ENCODE peak calls at places on chromosomes 7 and 10, in six cellular contexts. One of them, this sample, is unnamed.

GRCh38 chr7:43582503-43583423 is at the start of gene STK17A:
- DNase-seq in HepG2: peak
- DNase-seq in GM12878: peak
- DNase-seq in K562: peak
- DNase-seq in IMR-90: peak
- DNase-seq in HEK293T: peak
- DNase-seq in this sample: peak

GRCh38 chr7:16421333-16422099 is at the start of gene CRPPA:
- DNase-seq in GM12878: no peak
- DNase-seq in HepG2: peak
- DNase-seq in HEK293T: peak
- DNase-seq in IMR-90: peak
- DNase-seq in K562: peak
- DNase-seq in this sample: no peak

GRCh38 chr10:6957851-6958250 is 377.8 kb upstream of the PRKCQ start:
- DNase-seq in K562: no peak
- DNase-seq in IMR-90: no peak
- DNase-seq in HepG2: no peak
- DNase-seq in HEK293T: no peak
- DNase-seq in GM12878: no peak
- DNase-seq in this sample: no peak

GRCh38 chr10:132509506-132510173 is 27.9 kb upstream of the INPP5A start:
- DNase-seq in K562: no peak
- DNase-seq in GM12878: no peak
- DNase-seq in IMR-90: no peak
- DNase-seq in HEK293T: no peak
- DNase-seq in HepG2: no peak
- DNase-seq in this sample: no peak

GRCh38 chr7:116592445-116592844 is 67.6 kb downstream of the CAV1 start:
- DNase-seq in HepG2: no peak
- DNase-seq in GM12878: no peak
- DNase-seq in IMR-90: no peak
- DNase-seq in K562: no peak
- DNase-seq in HEK293T: no peak
- DNase-seq in this sample: no peak

GRCh38 chr10:69239816-69240434 is 19.8 kb downstream of the HKDC1 start:
- DNase-seq in HepG2: no peak
- DNase-seq in GM12878: no peak
- DNase-seq in IMR-90: no peak
- DNase-seq in HEK293T: no peak
- DNase-seq in K562: no peak
- DNase-seq in this sample: no peak

GRCh38 chr7:35624299-35625186 is 70.4 kb downstream of the HERPUD2 start:
- DNase-seq in K562: peak
- DNase-seq in HEK293T: peak
- DNase-seq in HepG2: peak
- DNase-seq in GM12878: no peak
- DNase-seq in IMR-90: peak
- DNase-seq in this sample: peak

GRCh38 chr10:110680473-110681020 is 36.4 kb downstream of the RBM20 start:
- DNase-seq in HEK293T: no peak
- DNase-seq in IMR-90: no peak
- DNase-seq in GM12878: no peak
- DNase-seq in HepG2: no peak
- DNase-seq in K562: no peak
- DNase-seq in this sample: no peak

GRCh38 chr10:106189254-106189653 is 975.3 kb downstream of the SORCS1 start:
- DNase-seq in GM12878: no peak
- DNase-seq in HEK293T: peak
- DNase-seq in IMR-90: no peak
- DNase-seq in K562: no peak
- DNase-seq in HepG2: peak
- DNase-seq in this sample: peak

GRCh38 chr7:137909042-137909441 is 62.3 kb upstream of the DGKI start:
- DNase-seq in GM12878: no peak
- DNase-seq in HepG2: no peak
- DNase-seq in HEK293T: no peak
- DNase-seq in K562: no peak
- DNase-seq in IMR-90: peak
- DNase-seq in this sample: no peak

GRCh38 chr10:131777921-131778320 is 122.9 kb upstream of the PPP2R2D start:
- DNase-seq in HEK293T: no peak
- DNase-seq in HepG2: no peak
- DNase-seq in IMR-90: no peak
- DNase-seq in GM12878: no peak
- DNase-seq in K562: no peak
- DNase-seq in this sample: no peak

GRCh38 chr10:109451879-109452278 is 471.4 kb downstream of the XPNPEP1 start:
- DNase-seq in HEK293T: peak
- DNase-seq in GM12878: no peak
- DNase-seq in HepG2: no peak
- DNase-seq in IMR-90: no peak
- DNase-seq in K562: no peak
- DNase-seq in this sample: no peak

GRCh38 chr10:76036410-76036940 is 605.1 kb downstream of the LRMDA start:
- DNase-seq in GM12878: no peak
- DNase-seq in K562: peak
- DNase-seq in HEK293T: peak
- DNase-seq in HepG2: no peak
- DNase-seq in IMR-90: peak
- DNase-seq in this sample: peak

GRCh38 chr10:27319752-27320561 is 79.4 kb upstream of the ACBD5 start:
- DNase-seq in HepG2: no peak
- DNase-seq in HEK293T: no peak
- DNase-seq in GM12878: no peak
- DNase-seq in K562: peak
- DNase-seq in IMR-90: peak
- DNase-seq in this sample: peak

GRCh38 chr10:5525581-5526271 is 965 bp downstream of the CALML3 start:
- DNase-seq in IMR-90: no peak
- DNase-seq in HepG2: no peak
- DNase-seq in HEK293T: no peak
- DNase-seq in K562: no peak
- DNase-seq in GM12878: no peak
- DNase-seq in this sample: no peak

GRCh38 chr10:2019281-2019680 is 282.0 kb upstream of the ADARB2 start:
- DNase-seq in GM12878: no peak
- DNase-seq in IMR-90: no peak
- DNase-seq in HEK293T: no peak
- DNase-seq in K562: no peak
- DNase-seq in HepG2: no peak
- DNase-seq in this sample: no peak

GRCh38 chr7:87816389-87816788 is 59.8 kb downstream of the SLC25A40 start:
- DNase-seq in IMR-90: no peak
- DNase-seq in HepG2: no peak
- DNase-seq in GM12878: no peak
- DNase-seq in HEK293T: no peak
- DNase-seq in K562: no peak
- DNase-seq in this sample: no peak

GRCh38 chr7:64485623-64486022 is 77.2 kb downstream of the ZNF680 start:
- DNase-seq in IMR-90: no peak
- DNase-seq in HEK293T: no peak
- DNase-seq in GM12878: no peak
- DNase-seq in K562: peak
- DNase-seq in HepG2: no peak
- DNase-seq in this sample: no peak

GRCh38 chr10:131703941-131704340 is 196.9 kb upstream of the PPP2R2D start:
- DNase-seq in HepG2: no peak
- DNase-seq in IMR-90: no peak
- DNase-seq in GM12878: no peak
- DNase-seq in K562: no peak
- DNase-seq in HEK293T: no peak
- DNase-seq in this sample: no peak

GRCh38 chr7:7662527-7662926 is 22.0 kb downstream of the UMAD1 start:
- DNase-seq in HepG2: no peak
- DNase-seq in K562: no peak
- DNase-seq in IMR-90: peak
- DNase-seq in GM12878: no peak
- DNase-seq in HEK293T: no peak
- DNase-seq in this sample: no peak

GRCh38 chr7:153401795-153402720 is 642.5 kb downstream of the ACTR3B start:
- DNase-seq in GM12878: no peak
- DNase-seq in HEK293T: no peak
- DNase-seq in HepG2: no peak
- DNase-seq in IMR-90: no peak
- DNase-seq in K562: no peak
- DNase-seq in this sample: no peak

GRCh38 chr7:151539055-151539714 is 19.5 kb upstream of the RHEB start:
- DNase-seq in IMR-90: peak
- DNase-seq in HEK293T: no peak
- DNase-seq in HepG2: no peak
- DNase-seq in GM12878: no peak
- DNase-seq in K562: no peak
- DNase-seq in this sample: no peak
- TF ChIP-seq BHLHE40 in IMR-90: no peak
- TF ChIP-seq BHLHE40 in HEK293T: no peak
- TF ChIP-seq BHLHE40 in HepG2: no peak
- TF ChIP-seq BHLHE40 in GM12878: no peak
- TF ChIP-seq BHLHE40 in K562: no peak
- TF ChIP-seq BHLHE40 in this sample: no peak

GRCh38 chr10:94485094-94485493 is 60.5 kb upstream of the HELLS start:
- DNase-seq in GM12878: no peak
- DNase-seq in IMR-90: no peak
- DNase-seq in K562: no peak
- DNase-seq in HepG2: no peak
- DNase-seq in HEK293T: no peak
- DNase-seq in this sample: no peak

GRCh38 chr10:94483970-94484369 is 61.6 kb upstream of the HELLS start:
- DNase-seq in HepG2: no peak
- DNase-seq in IMR-90: no peak
- DNase-seq in K562: no peak
- DNase-seq in GM12878: no peak
- DNase-seq in HEK293T: no peak
- DNase-seq in this sample: no peak

GRCh38 chr10:94481410-94481809 is 64.2 kb upstream of the HELLS start:
- DNase-seq in HEK293T: no peak
- DNase-seq in K562: no peak
- DNase-seq in GM12878: no peak
- DNase-seq in IMR-90: no peak
- DNase-seq in HepG2: no peak
- DNase-seq in this sample: no peak
- TF ChIP-seq BHLHE40 in HEK293T: no peak
- TF ChIP-seq BHLHE40 in K562: no peak
- TF ChIP-seq BHLHE40 in GM12878: peak
- TF ChIP-seq BHLHE40 in IMR-90: no peak
- TF ChIP-seq BHLHE40 in HepG2: no peak
- TF ChIP-seq BHLHE40 in this sample: no peak

DNA sequence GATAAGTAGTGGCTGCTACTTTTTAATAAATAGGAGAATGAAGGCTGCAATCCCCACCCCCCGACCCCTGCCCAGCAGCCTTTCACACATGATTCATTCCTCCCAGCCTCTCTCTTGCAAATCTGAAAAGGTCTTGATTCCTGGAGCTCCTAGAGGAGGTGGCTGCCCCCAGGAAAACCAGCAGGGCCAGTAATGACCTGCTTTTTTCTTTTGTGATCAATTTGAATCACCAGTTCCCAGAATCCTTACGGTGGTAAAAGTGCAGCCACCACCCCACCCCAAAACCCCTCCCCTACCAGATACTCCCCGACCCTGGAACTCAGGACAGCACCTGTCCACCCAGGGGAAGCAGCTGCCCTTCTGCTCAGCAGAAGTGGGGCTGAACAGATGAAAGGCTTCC is 108.9 kb downstream of the C10orf105 start:
- DNase-seq in GM12878: no peak
- DNase-seq in K562: no peak
- DNase-seq in HepG2: no peak
- DNase-seq in HEK293T: no peak
- DNase-seq in IMR-90: no peak
- DNase-seq in this sample: no peak
- TF ChIP-seq BHLHE40 in GM12878: no peak
- TF ChIP-seq BHLHE40 in K562: no peak
- TF ChIP-seq BHLHE40 in HepG2: no peak
- TF ChIP-seq BHLHE40 in HEK293T: no peak
- TF ChIP-seq BHLHE40 in IMR-90: no peak
- TF ChIP-seq BHLHE40 in this sample: no peak

DNA sequence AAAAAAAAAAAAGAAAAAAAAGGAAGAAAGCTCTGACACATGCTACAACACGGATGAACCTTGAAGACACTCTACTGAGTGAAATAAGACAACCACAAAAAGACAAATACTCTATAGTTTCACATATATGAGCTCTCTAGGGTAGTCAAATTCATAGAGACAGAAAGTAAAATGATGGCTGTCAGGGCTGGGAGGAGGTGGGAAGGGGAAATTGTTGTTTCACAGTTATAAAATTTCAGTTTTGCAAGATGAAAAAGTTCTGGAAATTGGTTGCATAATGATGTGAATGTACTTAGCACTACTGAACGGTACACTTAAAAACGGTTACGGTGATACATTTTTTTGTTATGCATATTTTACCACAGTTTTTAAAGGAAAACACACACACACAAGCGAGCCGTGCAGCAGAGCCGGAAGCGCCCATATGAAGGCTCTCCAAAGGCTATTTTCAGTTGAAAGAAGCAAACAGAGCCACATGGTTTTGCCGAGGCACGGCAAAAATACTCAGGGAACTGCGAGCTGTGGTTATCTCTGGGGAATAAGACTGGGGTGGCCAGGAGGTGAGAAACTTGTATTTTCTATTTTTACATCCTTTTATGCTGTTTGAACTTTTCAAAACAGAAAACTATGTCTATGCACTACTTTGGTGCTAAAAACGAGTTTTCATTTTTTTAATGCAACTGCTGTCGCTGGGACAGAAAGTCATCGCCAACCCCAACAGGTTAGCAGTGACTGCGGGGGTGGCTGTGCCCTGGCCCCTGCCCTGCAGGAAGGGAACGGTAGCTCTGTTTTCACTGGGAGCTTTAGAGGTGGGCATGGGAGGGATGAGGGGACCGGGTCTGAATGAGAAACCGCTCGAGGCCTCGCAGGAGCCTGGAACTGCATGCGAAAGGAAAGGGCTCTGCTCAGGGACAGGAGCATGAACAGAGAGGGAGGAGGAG is 132.9 kb downstream of the OAT start:
- DNase-seq in IMR-90: no peak
- DNase-seq in K562: no peak
- DNase-seq in HepG2: no peak
- DNase-seq in GM12878: peak
- DNase-seq in HEK293T: no peak
- DNase-seq in this sample: no peak
- TF ChIP-seq BHLHE40 in IMR-90: no peak
- TF ChIP-seq BHLHE40 in K562: no peak
- TF ChIP-seq BHLHE40 in HepG2: no peak
- TF ChIP-seq BHLHE40 in GM12878: no peak
- TF ChIP-seq BHLHE40 in HEK293T: no peak
- TF ChIP-seq BHLHE40 in this sample: no peak

DNA sequence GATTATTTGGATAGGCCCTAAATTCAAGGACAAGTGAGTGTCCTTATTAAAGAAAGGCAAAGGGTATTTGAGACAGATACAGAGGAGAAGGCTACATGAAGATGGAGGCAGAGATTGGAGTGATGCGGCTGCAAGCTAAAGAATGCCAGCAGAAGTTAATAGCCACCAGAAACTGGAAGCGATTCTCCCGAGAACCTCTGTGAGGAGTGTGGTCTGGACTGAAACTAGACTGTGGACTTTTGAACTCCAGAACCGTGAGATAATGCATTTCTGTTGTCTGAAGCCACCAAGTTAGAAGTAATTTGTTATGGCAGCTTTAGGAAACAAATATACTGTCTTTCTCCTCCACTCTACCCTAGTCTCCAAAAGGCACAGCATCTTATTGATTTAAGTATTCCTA is 80.3 kb upstream of the CREB5 start:
- DNase-seq in HEK293T: no peak
- DNase-seq in K562: no peak
- DNase-seq in GM12878: no peak
- DNase-seq in IMR-90: no peak
- DNase-seq in HepG2: no peak
- DNase-seq in this sample: no peak
- TF ChIP-seq BHLHE40 in HEK293T: no peak
- TF ChIP-seq BHLHE40 in K562: no peak
- TF ChIP-seq BHLHE40 in GM12878: no peak
- TF ChIP-seq BHLHE40 in IMR-90: no peak
- TF ChIP-seq BHLHE40 in HepG2: no peak
- TF ChIP-seq BHLHE40 in this sample: no peak